ENCODE peak calls at places on chromosomes 6 and 20, in four cellular contexts. G is iris pigment epithelial cell, C is mesenchymal stem cell, T is ecto neural progenitor cell. Q is an unnamed sample.

GRCh38 chr6:116524236-116524635 is 12.8 kb downstream of the CALHM5 start:
- DNase-seq in G (no peak), T (no peak), C (no peak), Q (no peak)

GRCh38 chr6:158381214-158381613 is 68.9 kb downstream of the TULP4 start:
- DNase-seq in T (no peak), G (no peak), C (no peak), Q (no peak)

GRCh38 chr20:11001767-11002540 is 328.2 kb upstream of the JAG1 start:
- DNase-seq in G (peak), C (peak), T (no peak), Q (no peak)

GRCh38 chr6:69917834-69918233 is 51.5 kb downstream of the COL19A1 start:
- DNase-seq in T (no peak), C (peak), G (peak), Q (no peak)

GRCh38 chr20:29296256-29297230 is 1960.9 kb upstream of the DEFB115 start:
- DNase-seq in C (no peak), T (no peak), G (no peak), Q (no peak)

GRCh38 chr6:44805239-44805849 is 417.8 kb downstream of the CDC5L start:
- DNase-seq in T (no peak), C (no peak), G (peak), Q (no peak)

GRCh38 chr20:57498425-57499400 is 26.2 kb downstream of the CTCFL start:
- DNase-seq in G (peak), T (no peak), C (peak), Q (peak)

GRCh38 chr20:3161316-3162079 is 1.8 kb upstream of the FASTKD5 start:
- DNase-seq in G (no peak), C (no peak), T (no peak), Q (no peak)

Q was measured in NCI-H226.